ENCODE peak calls at places on chromosomes 7 and 10, in eight cellular contexts. V is stimulated activated CD4-positive, alpha-beta T cell treated with anti-CD3 and anti-CD28 coated beads, Interleukin-2, amount 100 ng/mL, for 48 hours; W is esophagus squamous epithelium; E is fibroblast of pulmonary artery; Q is stimulated activated naive CD4-positive, alpha-beta T cell; G is T follicular helper cell; X is head of caudate nucleus; L is ELR. O is an unnamed sample.

GRCh38 chr10:19048901-19049300 is 300 bp downstream of the MALRD1 start:
- DNase-seq in V (no peak), W (no peak), E (no peak), Q (no peak), G (no peak), X (no peak), L (no peak), O (no peak)

GRCh38 chr7:379456-380225 is 89.7 kb downstream of the FOXL3 start:
- DNase-seq in V (no peak), W (no peak), E (no peak), Q (no peak), G (no peak), X (peak; percentile 10), L (no peak), O (no peak)

GRCh38 chr10:97399843-97400545 is 1.1 kb downstream of the RRP12 start:
- DNase-seq in V (no peak), W (no peak), E (peak; percentile 81), Q (no peak), G (no peak), X (peak; percentile 41), L (peak; percentile 88), O (peak; percentile 85)

GRCh38 chr10:74882831-74883230 is 56.4 kb downstream of the KAT6B start:
- DNase-seq in V (no peak), W (no peak), E (peak; percentile 43), Q (no peak), G (no peak), X (no peak), L (peak; percentile 66), O (no peak)

GRCh38 chr7:14892961-14893360 is 9.6 kb downstream of the DGKB start:
- DNase-seq in V (no peak), W (no peak), E (peak; percentile 26), Q (no peak), G (no peak), X (no peak), L (peak; percentile 36), O (no peak)

GRCh38 chr10:28684157-28684985 is 7.0 kb downstream of the BAMBI start:
- DNase-seq in V (no peak), W (no peak), E (no peak), Q (no peak), G (no peak), X (no peak), L (no peak), O (no peak)

GRCh38 chr10:122490786-122491680 is 29.7 kb downstream of the HTRA1 start:
- DNase-seq in V (peak; percentile 16), W (no peak), E (peak; percentile 43), Q (no peak), G (peak; percentile 2), X (no peak), L (no peak), O (no peak)

GRCh38 chr10:114033566-114033965 is 10.1 kb upstream of the ADRB1 start:
- DNase-seq in V (no peak), W (no peak), E (no peak), Q (no peak), G (no peak), X (no peak), L (no peak), O (no peak)

GRCh38 chr10:131805696-131806095 is 95.1 kb upstream of the PPP2R2D start:
- DNase-seq in V (no peak), W (no peak), E (no peak), Q (no peak), G (no peak), X (no peak), L (no peak), O (no peak)

GRCh38 chr10:129096340-129096984 is 370.6 kb upstream of the MGMT start:
- DNase-seq in V (no peak), W (no peak), E (peak; percentile 99), Q (no peak), G (no peak), X (no peak), L (no peak), O (no peak)

GRCh38 chr7:116528008-116528789 is 3.4 kb downstream of the CAV1 start:
- DNase-seq in V (no peak), W (no peak), E (peak; percentile 96), Q (no peak), G (no peak), X (no peak), L (peak; percentile 97), O (peak; percentile 94)

GRCh38 chr10:71285180-71285545 is 33.9 kb upstream of the SLC29A3 start:
- DNase-seq in V (peak; percentile 24), W (no peak), E (peak; percentile 47), Q (no peak), G (no peak), X (peak; percentile 73), L (peak; percentile 64), O (peak; percentile 47)

GRCh38 chr7:80711521-80711920 is 73.1 kb downstream of the CD36 start:
- DNase-seq in V (no peak), W (no peak), E (peak; percentile 28), Q (no peak), G (no peak), X (no peak), L (peak; percentile 70), O (peak; percentile 28)

GRCh38 chr10:103661198-103661950 is 167.9 kb downstream of the NEURL1 start:
- DNase-seq in V (no peak), W (no peak), E (peak; percentile 92), Q (peak; percentile 50), G (peak; percentile 44), X (peak; percentile 38), L (peak; percentile 83), O (peak; percentile 60)

GRCh38 chr10:115171392-115171960 is 78.3 kb downstream of the ATRNL1 start:
- DNase-seq in V (no peak), W (no peak), E (peak; percentile 19), Q (no peak), G (no peak), X (no peak), L (peak; percentile 48), O (peak; percentile 55)

GRCh38 chr7:17773289-17773626 is 167.0 kb downstream of the SNX13 start:
- DNase-seq in V (no peak), W (no peak), E (peak; percentile 93), Q (no peak), G (no peak), X (no peak), L (peak; percentile 95), O (peak; percentile 51)

GRCh38 chr10:2619472-2619871 is 447.9 kb upstream of the PFKP start:
- DNase-seq in V (no peak), W (no peak), E (no peak), Q (no peak), G (no peak), X (no peak), L (peak; percentile 13), O (peak; percentile 25)

GRCh38 chr7:73954181-73954580 is 73.8 kb upstream of the ELN start:
- DNase-seq in V (no peak), W (no peak), E (no peak), Q (no peak), G (no peak), X (no peak), L (no peak), O (no peak)

GRCh38 chr7:101075646-101076045 is 9.6 kb upstream of the TRIM56 start:
- DNase-seq in V (no peak), W (no peak), E (peak; percentile 42), Q (no peak), G (no peak), X (no peak), L (no peak), O (no peak)

O was measured in ACHN.